ENCODE peak calls at places on chromosome 19, in ten cellular contexts. L, U, I, M, J, W, P, Q, E and A are unnamed samples.
A peak's percentile ranks its signal among the peaks of the same experiment; 100 is the strongest.

GRCh38 chr19:3314962-3315675 is 51.3 kb upstream of the NFIC start:
- DNase-seq in L (no peak), U (no peak), I (no peak), M (no peak), J (no peak), W (no peak), P (no peak), Q (no peak), E (no peak), A (no peak)

GRCh38 chr19:29843180-29844051 is 31.6 kb downstream of the CCNE1 start:
- DNase-seq in L (peak; percentile 60), U (peak; percentile 84), I (peak; percentile 44), M (peak; percentile 51), J (no peak), W (peak; percentile 63), P (no peak), Q (no peak), E (peak; percentile 43), A (no peak)

GRCh38 chr19:384801-385169 is 24.2 kb downstream of the C2CD4C start:
- DNase-seq in L (no peak), U (no peak), I (no peak), M (no peak), J (no peak), W (no peak), P (no peak), Q (no peak), E (no peak), A (no peak)

GRCh38 chr19:49686503-49687088 is 2.8 kb upstream of the ADM5 start:
- DNase-seq in L (no peak), U (peak; percentile 73), I (no peak), M (no peak), J (no peak), W (no peak), P (no peak), Q (no peak), E (no peak), A (no peak)

GRCh38 chr19:5038631-5039271 is 69.8 kb downstream of the KDM4B start:
- DNase-seq in L (no peak), U (peak; percentile 45), I (no peak), M (no peak), J (no peak), W (no peak), P (no peak), Q (no peak), E (no peak), A (no peak)

GRCh38 chr19:12965017-12965811 is 4.2 kb upstream of the DAND5 start:
- DNase-seq in L (peak; percentile 90), U (peak; percentile 98), I (peak; percentile 75), M (peak; percentile 90), J (no peak), W (peak; percentile 77), P (peak; percentile 87), Q (no peak), E (peak; percentile 63), A (peak; percentile 77)

GRCh38 chr19:48752511-48753365 is at the start of gene FUT1:
- DNase-seq in L (peak; percentile 83), U (peak; percentile 93), I (peak; percentile 85), M (peak; percentile 75), J (no peak), W (peak; percentile 60), P (peak; percentile 97), Q (no peak), E (no peak), A (peak; percentile 28)

GRCh38 chr19:42114412-42114811 is 17.8 kb downstream of the POU2F2 start:
- DNase-seq in L (no peak), U (no peak), I (no peak), M (peak; percentile 39), J (no peak), W (no peak), P (peak; percentile 80), Q (no peak), E (no peak), A (no peak)

GRCh38 chr19:18332917-18333530 is 7.4 kb upstream of the PGPEP1 start:
- DNase-seq in L (no peak), U (no peak), I (no peak), M (no peak), J (no peak), W (no peak), P (no peak), Q (no peak), E (no peak), A (no peak)

GRCh38 chr19:38361633-38362075 is 12.7 kb upstream of the PSMD8 start:
- DNase-seq in L (peak; percentile 83), U (peak; percentile 92), I (peak; percentile 83), M (peak; percentile 79), J (no peak), W (peak; percentile 92), P (peak; percentile 78), Q (no peak), E (peak; percentile 36), A (peak; percentile 20)

GRCh38 chr19:34493038-34493648 is 11.6 kb downstream of the WTIP start:
- DNase-seq in L (no peak), U (no peak), I (no peak), M (no peak), J (no peak), W (no peak), P (no peak), Q (no peak), E (no peak), A (no peak)

GRCh38 chr19:29528350-29528945 is 2.7 kb downstream of the VSTM2B start:
- DNase-seq in L (peak; percentile 54), U (peak; percentile 92), I (peak; percentile 23), M (peak; percentile 55), J (no peak), W (peak; percentile 87), P (peak; percentile 59), Q (peak; percentile 7), E (peak; percentile 15), A (no peak)

GRCh38 chr19:18559685-18560084 is 2.0 kb downstream of the KXD1 start:
- DNase-seq in L (no peak), U (no peak), I (no peak), M (no peak), J (no peak), W (no peak), P (no peak), Q (no peak), E (no peak), A (no peak)

GRCh38 chr19:19710506-19710905 is 22.4 kb downstream of the ZNF14 start:
- DNase-seq in L (no peak), U (no peak), I (no peak), M (no peak), J (no peak), W (no peak), P (no peak), Q (no peak), E (no peak), A (no peak)
- H3K9me3 ChIP-seq in L (no peaks in the 10 kb centered on the region), U (peaks cover 100% of the 10 kb centered on the region), I (peaks cover 100% of the 10 kb centered on the region), M (peaks cover 91% of the 10 kb centered on the region), J (peaks cover 100% of the 10 kb centered on the region), W (peaks cover 16% of the 10 kb centered on the region), P (peaks cover 7% of the 10 kb centered on the region), Q (peaks cover 67% of the 10 kb centered on the region), E (peaks cover 57% of the 10 kb centered on the region), A (peaks cover 70% of the 10 kb centered on the region)

GRCh38 chr19:58034476-58034790 is 608 bp downstream of the ZSCAN1 start:
- DNase-seq in L (no peak), U (no peak), I (no peak), M (no peak), J (no peak), W (no peak), P (no peak), Q (no peak), E (no peak), A (no peak)

GRCh38 chr19:58038688-58039204 is 4.9 kb downstream of the ZSCAN1 start:
- DNase-seq in L (no peak), U (peak; percentile 47), I (no peak), M (no peak), J (no peak), W (peak; percentile 49), P (no peak), Q (no peak), E (no peak), A (no peak)

GRCh38 chr19:58035863-58036262 is 2.0 kb downstream of the ZSCAN1 start:
- DNase-seq in L (no peak), U (no peak), I (no peak), M (no peak), J (no peak), W (no peak), P (no peak), Q (no peak), E (no peak), A (no peak)

GRCh38 chr19:58040751-58041525 is 7.1 kb downstream of the ZSCAN1 start:
- DNase-seq in L (no peak), U (peak; percentile 39), I (no peak), M (no peak), J (no peak), W (no peak), P (no peak), Q (no peak), E (no peak), A (no peak)

GRCh38 chr19:58037927-58038687 is 4.3 kb downstream of the ZSCAN1 start:
- DNase-seq in L (no peak), U (peak; percentile 79), I (no peak), M (no peak), J (no peak), W (no peak), P (no peak), Q (no peak), E (peak; percentile 35), A (no peak)
- H3K9me3 ChIP-seq in L (no peaks in the 10 kb centered on the region), U (peaks cover 90% of the 10 kb centered on the region), I (peaks cover 14% of the 10 kb centered on the region), M (peaks cover 5% of the 10 kb centered on the region), J (peaks cover 22% of the 10 kb centered on the region), W (no peaks in the 10 kb centered on the region), P (no peaks in the 10 kb centered on the region), Q (peaks cover 81% of the 10 kb centered on the region), E (peaks cover 3% of the 10 kb centered on the region), A (peaks cover 3% of the 10 kb centered on the region)

GRCh38 chr19:58213075-58213369 is 15.7 kb upstream of the ZNF544 start:
- DNase-seq in L (no peak), U (no peak), I (no peak), M (no peak), J (no peak), W (no peak), P (no peak), Q (no peak), E (no peak), A (no peak)
- H3K9me3 ChIP-seq in L (no peaks in the 10 kb centered on the region), U (peaks cover 100% of the 10 kb centered on the region), I (peaks cover 99% of the 10 kb centered on the region), M (peaks cover 100% of the 10 kb centered on the region), J (peaks cover 99% of the 10 kb centered on the region), W (peaks cover 4% of the 10 kb centered on the region), P (peaks cover 22% of the 10 kb centered on the region), Q (peaks cover 96% of the 10 kb centered on the region), E (peaks cover 80% of the 10 kb centered on the region), A (peaks cover 43% of the 10 kb centered on the region)

GRCh38 chr19:36894849-36895383 is 21.2 kb downstream of the ZNF829 start:
- DNase-seq in L (no peak), U (no peak), I (no peak), M (no peak), J (no peak), W (no peak), P (no peak), Q (no peak), E (no peak), A (no peak)

DNA sequence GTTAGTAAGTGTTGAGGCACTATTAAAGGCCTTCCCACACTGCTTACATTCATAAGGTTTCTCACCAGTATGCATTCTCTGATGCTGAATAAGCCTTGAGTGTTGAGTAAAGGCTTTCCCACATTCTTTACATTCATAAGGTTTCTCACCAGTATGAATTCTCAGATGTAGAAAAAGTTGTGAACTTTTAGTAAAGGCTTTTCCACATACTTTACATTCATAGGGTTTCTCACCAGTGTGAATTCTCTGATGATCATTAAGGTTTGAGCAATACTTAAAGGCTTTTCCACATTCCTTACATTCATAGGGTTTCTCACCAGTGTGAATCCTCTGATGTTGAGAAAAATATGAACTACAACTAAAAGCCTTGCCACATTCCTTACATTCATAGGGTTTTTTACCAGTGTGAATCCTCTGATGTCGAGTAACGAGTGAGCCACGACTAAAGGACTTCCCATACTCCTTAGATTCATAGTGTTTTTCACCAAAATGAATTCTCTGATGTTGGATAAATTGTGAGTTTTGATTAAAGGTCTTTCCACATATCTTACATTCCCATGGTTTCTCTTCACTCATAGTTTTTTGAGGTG is 24.2 kb downstream of the ZNF829 start:
- DNase-seq in L (no peak), U (no peak), I (no peak), M (no peak), J (no peak), W (no peak), P (no peak), Q (no peak), E (no peak), A (no peak)
- H3K9me3 ChIP-seq in L (no peaks in the 10 kb centered on the region), U (peaks cover 99% of the 10 kb centered on the region), I (peaks cover 100% of the 10 kb centered on the region), M (peaks cover 97% of the 10 kb centered on the region), J (peaks cover 97% of the 10 kb centered on the region), W (peaks cover 15% of the 10 kb centered on the region), P (peaks cover 8% of the 10 kb centered on the region), Q (peaks cover 42% of the 10 kb centered on the region), E (peaks cover 68% of the 10 kb centered on the region), A (peaks cover 65% of the 10 kb centered on the region)